ENCODE peak calls at places on chromosomes 4 and X, in eight cellular contexts. E is CD14-positive monocyte, I is WTC11, Z is GM13976, D is GM10248, Y is upper lobe of left lung, O is suprapubic skin, R is PC-9. N is an unnamed sample.
A peak's percentile ranks its signal among the peaks of the same experiment; 100 is the strongest.

GRCh38 chr4:4427478-4427870 is 40.6 kb downstream of the NSG1 start:
- DNase-seq in O (no peak), Z (no peak), R (no peak), D (no peak), I (no peak), E (no peak), Y (no peak), N (no peak)

GRCh38 chrX:147848009-147848408 is 63.7 kb upstream of the FMR1 start:
- DNase-seq in E (no peak), Z (no peak), I (no peak), O (no peak), R (peak; percentile 66), D (no peak), Y (no peak), N (no peak)

GRCh38 chr4:94924566-94924965 is 166.8 kb downstream of the BMPR1B start:
- DNase-seq in R (no peak), D (no peak), Z (no peak), E (no peak), I (no peak), O (no peak), Y (no peak), N (no peak)

GRCh38 chrX:30674799-30675198 is 21.6 kb downstream of the GK start:
- DNase-seq in R (no peak), O (no peak), E (no peak), I (no peak), Z (no peak), D (no peak), Y (no peak), N (no peak)

GRCh38 chr4:45550766-45551366 is 573.0 kb downstream of the GABRG1 start:
- DNase-seq in E (no peak), O (no peak), R (no peak), Z (no peak), I (no peak), Y (no peak), D (no peak), N (no peak)

GRCh38 chr4:88522702-88523324 is 763 bp downstream of the PYURF start:
- DNase-seq in I (peak; percentile 21), R (peak; percentile 9), Z (peak; percentile 39), E (no peak), O (peak; percentile 66), D (peak; percentile 31), Y (peak; percentile 70), N (peak; percentile 43)

GRCh38 chr4:145937990-145938611 is 522 bp downstream of the ZNF827 start:
- DNase-seq in Z (peak; percentile 56), R (no peak), D (peak; percentile 53), I (peak; percentile 29), O (no peak), Y (peak; percentile 9), E (no peak), N (no peak)

GRCh38 chr4:169079942-169080827 is 70.1 kb upstream of the CBR4 start:
- DNase-seq in D (peak; percentile 61), E (peak; percentile 60), I (no peak), O (no peak), Y (no peak), R (peak; percentile 15), Z (peak; percentile 68), N (no peak)

GRCh38 chr4:157204634-157205244 is 15.8 kb upstream of the GRIA2 start:
- DNase-seq in E (no peak), Z (peak; percentile 57), R (no peak), D (peak; percentile 38), Y (peak; percentile 69), O (no peak), I (peak; percentile 81), N (no peak)

GRCh38 chr4:183485411-183486160 is 19.3 kb upstream of the ING2 start:
- DNase-seq in O (no peak), D (no peak), Z (no peak), I (no peak), R (no peak), Y (no peak), E (no peak), N (no peak)

GRCh38 chr4:2298548-2298991 is 36.7 kb upstream of the MXD4 start:
- DNase-seq in Y (peak; percentile 66), O (no peak), Z (no peak), D (no peak), R (no peak), E (no peak), I (no peak), N (peak; percentile 35)

GRCh38 chr4:56301181-56302076 is 85.9 kb downstream of the AASDH start:
- DNase-seq in E (peak; percentile 51), Z (peak; percentile 60), I (peak; percentile 72), D (peak; percentile 54), Y (no peak), R (peak; percentile 65), O (no peak), N (peak; percentile 83)

GRCh38 chr4:12761694-12762093 is 722.4 kb downstream of the RAB28 start:
- DNase-seq in Z (no peak), D (no peak), R (no peak), O (no peak), Y (no peak), I (no peak), E (no peak), N (no peak)

GRCh38 chrX:41558531-41558930 is 111.4 kb downstream of the NYX start:
- DNase-seq in Z (peak; percentile 18), R (no peak), E (no peak), I (no peak), D (peak; percentile 23), O (no peak), Y (no peak), N (no peak)

GRCh38 chr4:75950416-75950815 is 9.6 kb upstream of the NAAA start:
- DNase-seq in Y (no peak), I (no peak), D (no peak), R (no peak), E (no peak), O (no peak), Z (no peak), N (no peak)

GRCh38 chr4:100895572-100896197 is 377.9 kb upstream of the EMCN start:
- DNase-seq in R (no peak), Z (peak; percentile 41), D (peak; percentile 36), O (no peak), Y (no peak), I (no peak), E (no peak), N (no peak)

DNA sequence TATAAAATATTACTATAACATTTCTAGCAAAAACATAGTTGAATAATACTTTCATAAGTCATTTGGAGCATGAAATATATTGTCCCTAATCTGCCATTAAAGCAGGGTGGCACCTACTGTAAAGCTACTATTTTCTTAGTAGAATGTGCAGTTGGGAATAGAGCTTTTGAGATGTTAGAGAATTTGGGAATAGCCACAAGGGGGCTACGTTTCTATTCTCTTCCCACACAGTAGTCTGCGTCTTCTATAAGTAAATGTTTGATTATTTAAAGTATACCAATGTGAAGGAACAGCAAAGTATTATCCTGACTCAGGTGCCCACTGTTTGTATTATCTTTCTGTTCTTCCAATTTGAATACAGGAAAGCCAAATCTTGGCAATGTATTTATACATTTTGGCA is 323.2 kb upstream of the GIMD1 start:
- DNase-seq in D (no peak), R (no peak), E (no peak), Z (no peak), O (no peak), I (no peak), Y (no peak), N (no peak)
- TF ChIP-seq CTCF in D (no peak), R (no peak), E (no peak), Z (no peak), O (no peak), I (no peak), Y (no peak), N (peak; percentile 19)

GRCh38 chr4:184961693-184962092 is 56.6 kb upstream of the HELT start:
- DNase-seq in O (no peak), Z (no peak), R (peak; percentile 34), I (peak; percentile 49), E (no peak), Y (peak; percentile 57), D (no peak), N (no peak)

GRCh38 chr4:184960505-184960971 is 57.8 kb upstream of the HELT start:
- DNase-seq in I (no peak), R (no peak), E (no peak), Y (no peak), Z (no peak), D (no peak), O (no peak), N (no peak)

GRCh38 chr4:184959786-184960185 is 58.5 kb upstream of the HELT start:
- DNase-seq in R (no peak), I (no peak), Y (no peak), E (no peak), O (no peak), Z (no peak), D (no peak), N (no peak)

GRCh38 chr4:184959309-184959708 is 59.0 kb upstream of the HELT start:
- DNase-seq in R (no peak), Z (no peak), O (no peak), E (no peak), Y (no peak), D (no peak), I (no peak), N (no peak)

DNA sequence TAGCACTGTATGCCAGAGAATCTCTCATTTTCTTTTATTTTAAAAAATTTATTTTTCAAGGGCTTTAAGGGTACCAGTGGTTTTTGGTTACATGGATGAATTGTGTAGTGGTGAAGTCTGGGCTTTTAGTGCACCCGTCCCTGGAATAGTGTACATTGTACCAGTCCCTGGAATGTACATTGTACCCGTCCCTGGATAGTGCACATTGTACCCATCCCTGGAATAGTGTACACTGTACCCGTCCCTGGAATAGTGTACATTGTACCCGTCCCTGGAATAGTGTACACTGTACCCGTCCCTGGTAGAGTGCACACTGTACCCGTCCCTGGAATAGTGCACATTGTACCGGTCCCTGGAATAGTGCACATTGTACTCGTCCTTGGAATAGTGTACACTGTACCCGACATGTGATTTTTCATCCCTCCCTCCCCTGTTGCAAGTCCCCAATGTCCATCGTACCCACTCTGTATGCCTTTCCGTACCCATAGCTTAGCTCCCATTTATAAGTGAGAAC is 56.1 kb upstream of the HELT start:
- DNase-seq in Y (no peak), R (no peak), E (no peak), D (no peak), O (no peak), I (no peak), Z (no peak), N (no peak)
- TF ChIP-seq CTCF in Y (no peak), R (no peak), E (no peak), D (no peak), O (no peak), I (no peak), Z (no peak), N (no peak)

GRCh38 chr4:36187723-36188333 is 56.5 kb downstream of the ARAP2 start:
- DNase-seq in I (peak; percentile 20), D (no peak), E (no peak), Y (no peak), R (no peak), Z (no peak), O (no peak), N (no peak)
- TF ChIP-seq CTCF in I (peak; percentile 48), D (peak; percentile 55), E (peak; percentile 61), Y (peak; percentile 43), R (peak; percentile 76), Z (peak; percentile 51), O (peak; percentile 17), N (peak; percentile 80)

GRCh38 chr4:121998024-121998423 is 46.2 kb upstream of the TRPC3 start:
- DNase-seq in O (no peak), I (peak; percentile 31), Z (no peak), R (no peak), E (no peak), Y (no peak), D (no peak), N (no peak)
- TF ChIP-seq CTCF in O (no peak), I (no peak), Z (no peak), R (no peak), E (no peak), Y (no peak), D (no peak), N (no peak)

N was measured in mesothelial cell of epicardium.